ENCODE peak calls at places on chromosomes 12 and 14, in nine cellular contexts. One of them, this sample, is unnamed.

GRCh38 chr12:31897791-31898503 is 61.3 kb upstream of the RESF1 start:
- DNase-seq in MM.1S: peak; percentile 28
- DNase-seq in psoas muscle: no peak
- DNase-seq in mesendoderm: peak; percentile 76
- DNase-seq in right atrium auricular region: no peak
- DNase-seq in body of pancreas: peak; percentile 49
- DNase-seq in transverse colon: peak; percentile 22
- DNase-seq in aorta: no peak
- DNase-seq in IMR-90: no peak
- DNase-seq in this sample: no peak

GRCh38 chr14:75213172-75213571 is 36.8 kb upstream of the TMED10 start:
- DNase-seq in transverse colon: no peak
- DNase-seq in body of pancreas: no peak
- DNase-seq in mesendoderm: no peak
- DNase-seq in MM.1S: no peak
- DNase-seq in right atrium auricular region: no peak
- DNase-seq in psoas muscle: no peak
- DNase-seq in IMR-90: peak; percentile 37
- DNase-seq in aorta: no peak
- DNase-seq in this sample: no peak

GRCh38 chr12:56222531-56222895 is 791 bp upstream of the RNF41 start:
- DNase-seq in aorta: no peak
- DNase-seq in psoas muscle: no peak
- DNase-seq in body of pancreas: no peak
- DNase-seq in transverse colon: no peak
- DNase-seq in MM.1S: no peak
- DNase-seq in right atrium auricular region: no peak
- DNase-seq in mesendoderm: no peak
- DNase-seq in IMR-90: no peak
- DNase-seq in this sample: no peak

GRCh38 chr12:105485321-105485910 is 154.9 kb downstream of the C12orf75 start:
- DNase-seq in IMR-90: peak; percentile 65
- DNase-seq in right atrium auricular region: peak; percentile 74
- DNase-seq in psoas muscle: peak; percentile 76
- DNase-seq in mesendoderm: peak; percentile 62
- DNase-seq in transverse colon: no peak
- DNase-seq in aorta: no peak
- DNase-seq in body of pancreas: peak; percentile 9
- DNase-seq in MM.1S: no peak
- DNase-seq in this sample: peak; percentile 51

GRCh38 chr12:23669691-23670090 is 279.8 kb downstream of the SOX5 start:
- DNase-seq in transverse colon: no peak
- DNase-seq in IMR-90: no peak
- DNase-seq in aorta: no peak
- DNase-seq in psoas muscle: no peak
- DNase-seq in body of pancreas: no peak
- DNase-seq in MM.1S: no peak
- DNase-seq in right atrium auricular region: no peak
- DNase-seq in mesendoderm: no peak
- DNase-seq in this sample: no peak

GRCh38 chr12:19288603-19289244 is 150.6 kb upstream of the AEBP2 start:
- DNase-seq in transverse colon: no peak
- DNase-seq in aorta: no peak
- DNase-seq in mesendoderm: peak; percentile 48
- DNase-seq in right atrium auricular region: no peak
- DNase-seq in body of pancreas: no peak
- DNase-seq in IMR-90: peak; percentile 44
- DNase-seq in MM.1S: peak; percentile 33
- DNase-seq in psoas muscle: no peak
- DNase-seq in this sample: no peak

GRCh38 chr14:103656031-103656757 is 27.2 kb downstream of the KLC1 start:
- DNase-seq in body of pancreas: no peak
- DNase-seq in aorta: peak; percentile 21
- DNase-seq in psoas muscle: no peak
- DNase-seq in IMR-90: peak; percentile 41
- DNase-seq in transverse colon: no peak
- DNase-seq in MM.1S: no peak
- DNase-seq in right atrium auricular region: no peak
- DNase-seq in mesendoderm: no peak
- DNase-seq in this sample: no peak

GRCh38 chr12:87866602-87867292 is 162.5 kb downstream of the C12orf50 start:
- DNase-seq in MM.1S: no peak
- DNase-seq in right atrium auricular region: no peak
- DNase-seq in IMR-90: peak; percentile 50
- DNase-seq in psoas muscle: no peak
- DNase-seq in aorta: no peak
- DNase-seq in mesendoderm: peak; percentile 40
- DNase-seq in transverse colon: no peak
- DNase-seq in body of pancreas: no peak
- DNase-seq in this sample: no peak

GRCh38 chr12:91441236-91441635 is 258.6 kb upstream of the DCN start:
- DNase-seq in aorta: no peak
- DNase-seq in psoas muscle: no peak
- DNase-seq in right atrium auricular region: no peak
- DNase-seq in transverse colon: no peak
- DNase-seq in mesendoderm: no peak
- DNase-seq in body of pancreas: no peak
- DNase-seq in IMR-90: no peak
- DNase-seq in MM.1S: no peak
- DNase-seq in this sample: no peak

GRCh38 chr14:104138098-104138890 is at the start of gene KIF26A:
- DNase-seq in body of pancreas: peak; percentile 38
- DNase-seq in psoas muscle: peak; percentile 57
- DNase-seq in IMR-90: no peak
- DNase-seq in transverse colon: peak; percentile 47
- DNase-seq in right atrium auricular region: no peak
- DNase-seq in MM.1S: no peak
- DNase-seq in aorta: peak; percentile 77
- DNase-seq in mesendoderm: peak; percentile 84
- DNase-seq in this sample: no peak

GRCh38 chr14:34301107-34301734 is 160.8 kb downstream of the SPTSSA start:
- DNase-seq in body of pancreas: no peak
- DNase-seq in MM.1S: peak; percentile 15
- DNase-seq in IMR-90: peak; percentile 12
- DNase-seq in right atrium auricular region: no peak
- DNase-seq in mesendoderm: peak; percentile 66
- DNase-seq in aorta: no peak
- DNase-seq in psoas muscle: no peak
- DNase-seq in transverse colon: no peak
- DNase-seq in this sample: no peak

GRCh38 chr12:116456683-116457082 is 102.5 kb upstream of the MAP1LC3B2 start:
- DNase-seq in MM.1S: no peak
- DNase-seq in body of pancreas: no peak
- DNase-seq in IMR-90: no peak
- DNase-seq in transverse colon: no peak
- DNase-seq in mesendoderm: no peak
- DNase-seq in right atrium auricular region: no peak
- DNase-seq in psoas muscle: peak; percentile 59
- DNase-seq in aorta: no peak
- DNase-seq in this sample: peak; percentile 73

GRCh38 chr12:66662729-66663128 is 16.1 kb downstream of the GRIP1 start:
- DNase-seq in transverse colon: no peak
- DNase-seq in body of pancreas: no peak
- DNase-seq in mesendoderm: no peak
- DNase-seq in IMR-90: peak; percentile 33
- DNase-seq in right atrium auricular region: no peak
- DNase-seq in psoas muscle: no peak
- DNase-seq in aorta: no peak
- DNase-seq in MM.1S: no peak
- DNase-seq in this sample: no peak

DNA sequence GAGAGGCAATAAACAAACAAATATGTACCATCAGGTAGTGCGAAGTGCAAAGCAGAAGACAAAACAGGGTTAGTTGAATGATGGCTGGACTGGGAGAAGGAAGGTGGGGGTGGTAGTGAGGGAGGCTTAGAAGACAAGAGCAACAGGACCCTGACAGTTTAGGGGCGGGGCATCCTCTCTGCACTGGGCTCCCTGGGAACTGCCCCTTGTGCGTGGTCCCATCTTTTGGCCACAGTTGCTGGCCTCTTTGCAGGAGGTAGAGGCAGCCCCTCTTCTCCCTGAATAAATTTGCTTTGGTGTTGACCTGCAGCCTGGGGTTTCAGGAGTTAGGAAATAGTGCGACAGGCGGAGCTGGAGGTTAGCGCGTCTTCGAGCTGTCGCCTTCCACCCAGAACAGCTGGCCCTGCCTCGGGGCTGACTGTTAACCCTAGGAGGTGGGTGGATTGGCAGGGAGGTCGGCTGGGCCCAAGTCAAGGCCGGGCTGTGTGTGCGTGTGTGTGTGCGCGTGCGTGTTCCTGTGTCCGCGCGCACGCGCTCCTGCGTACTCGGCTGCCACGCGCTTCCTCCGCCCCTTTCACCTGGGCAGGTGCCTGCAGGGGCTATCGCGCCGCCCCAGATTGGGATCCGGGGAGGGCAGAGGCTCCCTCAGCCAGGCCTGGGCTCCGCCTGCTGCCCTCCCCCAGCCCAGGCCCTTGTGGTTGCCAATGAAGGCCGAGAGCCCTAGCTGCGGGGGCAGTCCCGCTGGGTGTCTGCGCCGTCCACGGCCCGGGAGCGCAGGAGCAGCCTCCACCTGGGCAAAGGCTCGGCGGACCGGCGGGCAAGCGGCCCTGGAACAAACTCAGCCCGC is 180.8 kb downstream of the ADCK1 start:
- DNase-seq in right atrium auricular region: no peak
- DNase-seq in transverse colon: peak; percentile 46
- DNase-seq in MM.1S: no peak
- DNase-seq in mesendoderm: peak; percentile 57
- DNase-seq in body of pancreas: peak; percentile 89
- DNase-seq in IMR-90: no peak
- DNase-seq in psoas muscle: no peak
- DNase-seq in aorta: no peak
- DNase-seq in this sample: no peak
- H3K4me3 ChIP-seq in right atrium auricular region: peak overlapping the region; percentile 48
- H3K4me3 ChIP-seq in transverse colon: peak overlapping the region; percentile 49
- H3K4me3 ChIP-seq in MM.1S: no peak overlapping the region
- H3K4me3 ChIP-seq in mesendoderm: peak overlapping the region; percentile 9
- H3K4me3 ChIP-seq in body of pancreas: peak overlapping the region; percentile 20
- H3K4me3 ChIP-seq in IMR-90: no peak overlapping the region
- H3K4me3 ChIP-seq in psoas muscle: peak overlapping the region; percentile 55
- H3K4me3 ChIP-seq in aorta: no peak overlapping the region
- H3K4me3 ChIP-seq in this sample: no peak overlapping the region

GRCh38 chr12:96343347-96343954 is 56.8 kb downstream of the CDK17 start:
- DNase-seq in MM.1S: peak; percentile 92
- DNase-seq in body of pancreas: no peak
- DNase-seq in psoas muscle: no peak
- DNase-seq in aorta: no peak
- DNase-seq in right atrium auricular region: no peak
- DNase-seq in IMR-90: peak; percentile 22
- DNase-seq in transverse colon: no peak
- DNase-seq in mesendoderm: no peak
- DNase-seq in this sample: no peak
- H3K4me1 ChIP-seq in MM.1S: peaks cover 26% of the 10 kb centered on the region
- H3K4me1 ChIP-seq in body of pancreas: no peaks in the 10 kb centered on the region
- H3K4me1 ChIP-seq in psoas muscle: no peaks in the 10 kb centered on the region
- H3K4me1 ChIP-seq in aorta: no peaks in the 10 kb centered on the region
- H3K4me1 ChIP-seq in right atrium auricular region: no peaks in the 10 kb centered on the region
- H3K4me1 ChIP-seq in IMR-90: peaks cover 2% of the 10 kb centered on the region
- H3K4me1 ChIP-seq in transverse colon: no peaks in the 10 kb centered on the region
- H3K4me1 ChIP-seq in mesendoderm: no peaks in the 10 kb centered on the region
- H3K4me1 ChIP-seq in this sample: no peaks in the 10 kb centered on the region

GRCh38 chr14:69684461-69685183 is 73.2 kb downstream of the SUSD6 start:
- DNase-seq in aorta: no peak
- DNase-seq in body of pancreas: peak; percentile 24
- DNase-seq in transverse colon: no peak
- DNase-seq in right atrium auricular region: no peak
- DNase-seq in mesendoderm: no peak
- DNase-seq in IMR-90: no peak
- DNase-seq in MM.1S: no peak
- DNase-seq in psoas muscle: peak; percentile 63
- DNase-seq in this sample: no peak

GRCh38 chr14:69683971-69684370 is 72.6 kb downstream of the SUSD6 start:
- DNase-seq in aorta: no peak
- DNase-seq in mesendoderm: no peak
- DNase-seq in right atrium auricular region: no peak
- DNase-seq in IMR-90: no peak
- DNase-seq in body of pancreas: no peak
- DNase-seq in psoas muscle: no peak
- DNase-seq in MM.1S: no peak
- DNase-seq in transverse colon: no peak
- DNase-seq in this sample: no peak

GRCh38 chr14:69682607-69683263 is 71.3 kb downstream of the SUSD6 start:
- DNase-seq in psoas muscle: no peak
- DNase-seq in transverse colon: no peak
- DNase-seq in body of pancreas: no peak
- DNase-seq in MM.1S: peak; percentile 26
- DNase-seq in right atrium auricular region: no peak
- DNase-seq in IMR-90: no peak
- DNase-seq in mesendoderm: no peak
- DNase-seq in aorta: no peak
- DNase-seq in this sample: no peak

GRCh38 chr14:69675877-69676416 is 64.6 kb downstream of the SUSD6 start:
- DNase-seq in psoas muscle: no peak
- DNase-seq in IMR-90: no peak
- DNase-seq in transverse colon: no peak
- DNase-seq in MM.1S: no peak
- DNase-seq in mesendoderm: no peak
- DNase-seq in aorta: no peak
- DNase-seq in right atrium auricular region: no peak
- DNase-seq in body of pancreas: no peak
- DNase-seq in this sample: no peak

DNA sequence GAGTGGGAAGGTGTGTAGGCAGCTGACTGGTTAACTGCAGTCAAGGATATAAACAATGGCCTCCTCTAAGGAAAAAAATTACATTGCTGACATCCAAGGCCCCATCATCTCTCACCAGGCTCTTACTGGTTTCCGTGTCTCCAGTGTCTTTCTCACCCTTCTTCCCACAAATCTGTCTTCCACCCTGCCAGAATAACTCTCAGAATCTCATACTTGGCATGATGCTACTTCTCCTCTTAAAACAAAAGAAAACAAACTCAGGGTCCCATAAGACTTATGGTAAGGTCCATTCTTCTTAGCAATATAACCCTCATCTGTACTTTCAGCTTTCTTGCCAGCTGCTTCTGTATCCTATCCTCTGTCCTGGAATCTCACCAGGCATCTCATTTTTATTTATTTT is 68.9 kb downstream of the SUSD6 start:
- DNase-seq in IMR-90: peak; percentile 43
- DNase-seq in psoas muscle: no peak
- DNase-seq in transverse colon: no peak
- DNase-seq in mesendoderm: no peak
- DNase-seq in aorta: no peak
- DNase-seq in body of pancreas: no peak
- DNase-seq in MM.1S: no peak
- DNase-seq in right atrium auricular region: no peak
- DNase-seq in this sample: no peak
- H3K27ac ChIP-seq in IMR-90: no peak overlapping the region
- H3K27ac ChIP-seq in psoas muscle: no peak overlapping the region
- H3K27ac ChIP-seq in transverse colon: no peak overlapping the region
- H3K27ac ChIP-seq in mesendoderm: no peak overlapping the region
- H3K27ac ChIP-seq in aorta: no peak overlapping the region
- H3K27ac ChIP-seq in body of pancreas: no peak overlapping the region
- H3K27ac ChIP-seq in MM.1S: no peak overlapping the region
- H3K27ac ChIP-seq in right atrium auricular region: no peak overlapping the region
- H3K27ac ChIP-seq in this sample: no peak overlapping the region

DNA sequence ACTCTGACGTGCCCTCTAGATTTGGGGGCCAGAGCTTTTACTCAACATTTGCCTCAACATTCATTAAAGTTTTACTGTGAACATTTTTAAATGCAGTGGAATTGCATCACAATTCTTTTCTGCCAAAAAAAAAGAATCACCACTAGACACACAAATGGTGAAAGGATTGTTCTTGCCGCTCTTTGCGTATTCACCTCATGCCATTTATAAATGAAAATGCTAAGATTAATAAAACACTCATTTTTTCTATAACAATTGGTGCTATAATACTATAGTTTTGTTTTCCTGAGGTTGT is 985 bp downstream of the RHOJ start:
- DNase-seq in IMR-90: no peak
- DNase-seq in transverse colon: no peak
- DNase-seq in psoas muscle: no peak
- DNase-seq in right atrium auricular region: no peak
- DNase-seq in mesendoderm: no peak
- DNase-seq in MM.1S: no peak
- DNase-seq in aorta: no peak
- DNase-seq in body of pancreas: no peak
- DNase-seq in this sample: no peak
- H3K4me3 ChIP-seq in IMR-90: peak overlapping the region; percentile 52
- H3K4me3 ChIP-seq in transverse colon: peak overlapping the region; percentile 45
- H3K4me3 ChIP-seq in psoas muscle: peak overlapping the region; percentile 63
- H3K4me3 ChIP-seq in right atrium auricular region: peak overlapping the region; percentile 55
- H3K4me3 ChIP-seq in mesendoderm: no peak overlapping the region
- H3K4me3 ChIP-seq in MM.1S: no peak overlapping the region
- H3K4me3 ChIP-seq in aorta: peak overlapping the region; percentile 75
- H3K4me3 ChIP-seq in body of pancreas: no peak overlapping the region
- H3K4me3 ChIP-seq in this sample: peak overlapping the region; percentile 52